ENCODE peak calls at places on chromosomes 12 and 14, in nine cellular contexts. C, P, A, Z, Y, S, B, O and R are unnamed samples.

GRCh38 chr12:75985566-75985965 is 46.0 kb downstream of the PHLDA1 start:
- DNase-seq in C (no peak), P (no peak), A (no peak), Z (no peak), Y (no peak), S (no peak), B (no peak), O (no peak), R (no peak)

GRCh38 chr14:61147369-61147897 is 133.7 kb downstream of the TMEM30B start:
- DNase-seq in C (no peak), P (no peak), A (no peak), Z (no peak), Y (no peak), S (no peak), B (no peak), O (no peak), R (peak)

GRCh38 chr12:69555461-69555860 is 29.8 kb upstream of the CCT2 start:
- DNase-seq in C (no peak), P (no peak), A (no peak), Z (no peak), Y (no peak), S (no peak), B (no peak), O (peak), R (peak)

GRCh38 chr12:21065845-21066244 is 65.1 kb upstream of the SLCO1B1 start:
- DNase-seq in C (no peak), P (no peak), A (no peak), Z (peak), Y (no peak), S (no peak), B (no peak), O (no peak), R (peak)

GRCh38 chr14:103066399-103066798 is 9.1 kb upstream of the CDC42BPB start:
- DNase-seq in C (peak), P (no peak), A (peak), Z (no peak), Y (no peak), S (peak), B (no peak), O (no peak), R (peak)

GRCh38 chr12:95633049-95633545 is 81.8 kb upstream of the USP44 start:
- DNase-seq in C (peak), P (peak), A (no peak), Z (peak), Y (peak), S (peak), B (no peak), O (peak), R (peak)

GRCh38 chr12:23484238-23484637 is 465.2 kb downstream of the SOX5 start:
- DNase-seq in C (no peak), P (no peak), A (no peak), Z (no peak), Y (no peak), S (no peak), B (no peak), O (no peak), R (no peak)

GRCh38 chr14:92513204-92513965 is at the start of gene RIN3:
- DNase-seq in C (peak), P (peak), A (peak), Z (no peak), Y (peak), S (peak), B (peak), O (peak), R (peak)

GRCh38 chr14:72892103-72892878 is 1.6 kb downstream of the DPF3 start:
- DNase-seq in C (no peak), P (no peak), A (no peak), Z (no peak), Y (no peak), S (no peak), B (peak), O (no peak), R (peak)

GRCh38 chr12:1373887-1374286 is 220.5 kb downstream of the FBXL14 start:
- DNase-seq in C (no peak), P (no peak), A (no peak), Z (no peak), Y (no peak), S (no peak), B (no peak), O (peak), R (peak)

GRCh38 chr12:1375323-1375722 is 219.1 kb downstream of the FBXL14 start:
- DNase-seq in C (no peak), P (no peak), A (no peak), Z (no peak), Y (no peak), S (no peak), B (no peak), O (no peak), R (no peak)

GRCh38 chr12:1377117-1377516 is 217.3 kb downstream of the FBXL14 start:
- DNase-seq in C (no peak), P (no peak), A (no peak), Z (no peak), Y (no peak), S (no peak), B (no peak), O (no peak), R (no peak)

GRCh38 chr12:1377681-1378080 is 216.7 kb downstream of the FBXL14 start:
- DNase-seq in C (no peak), P (no peak), A (no peak), Z (no peak), Y (no peak), S (no peak), B (no peak), O (no peak), R (no peak)

DNA sequence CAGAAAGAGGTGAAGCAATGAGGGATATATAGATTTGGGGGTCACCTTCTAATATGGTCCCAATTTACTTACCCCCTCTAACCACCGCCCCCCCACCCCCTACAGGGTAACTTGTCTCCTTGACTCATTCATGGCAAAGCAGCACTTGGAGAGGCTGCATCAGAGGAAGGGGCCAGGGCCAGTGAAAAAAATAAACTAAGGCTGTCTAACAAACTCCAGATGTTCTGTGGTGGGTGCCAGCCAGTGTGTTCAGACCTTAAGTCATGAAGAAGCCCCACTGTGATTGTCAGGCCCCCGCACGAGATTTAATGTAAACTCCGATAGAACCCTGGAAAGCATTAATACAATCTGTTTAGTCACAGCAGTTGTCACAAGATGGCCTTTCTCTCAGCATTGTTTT is 220.1 kb downstream of the FBXL14 start:
- DNase-seq in C (no peak), P (no peak), A (no peak), Z (no peak), Y (no peak), S (no peak), B (no peak), O (no peak), R (no peak)
- H3K4me3 ChIP-seq in C (no peak), P (no peak), A (no peak), Z (no peak), Y (no peak), S (no peak), B (no peak), O (no peak), R (no peak)

GRCh38 chr12:3004655-3005565 is 45.7 kb downstream of the TEAD4 start:
- DNase-seq in C (no peak), P (no peak), A (no peak), Z (no peak), Y (no peak), S (no peak), B (no peak), O (peak), R (peak)
- TF ChIP-seq CTCF in C (peak), P (no peak), A (peak), Z (peak), Y (no peak), S (peak), B (no peak), O (peak), R (peak)

GRCh38 chr12:57766464-57767311 is at the start of gene CYP27B1:
- DNase-seq in C (no peak), P (no peak), A (no peak), Z (no peak), Y (peak), S (no peak), B (no peak), O (no peak), R (peak)

GRCh38 chr12:57765698-57766463 is 997 bp downstream of the CYP27B1 start:
- DNase-seq in C (no peak), P (no peak), A (no peak), Z (no peak), Y (no peak), S (no peak), B (no peak), O (no peak), R (no peak)

GRCh38 chr12:57765003-57765697 is 1.7 kb downstream of the CYP27B1 start:
- DNase-seq in C (peak), P (peak), A (no peak), Z (no peak), Y (peak), S (no peak), B (peak), O (no peak), R (peak)

GRCh38 chr12:57767876-57768275 is 998 bp upstream of the CYP27B1 start:
- DNase-seq in C (no peak), P (no peak), A (no peak), Z (no peak), Y (no peak), S (no peak), B (no peak), O (no peak), R (no peak)

DNA sequence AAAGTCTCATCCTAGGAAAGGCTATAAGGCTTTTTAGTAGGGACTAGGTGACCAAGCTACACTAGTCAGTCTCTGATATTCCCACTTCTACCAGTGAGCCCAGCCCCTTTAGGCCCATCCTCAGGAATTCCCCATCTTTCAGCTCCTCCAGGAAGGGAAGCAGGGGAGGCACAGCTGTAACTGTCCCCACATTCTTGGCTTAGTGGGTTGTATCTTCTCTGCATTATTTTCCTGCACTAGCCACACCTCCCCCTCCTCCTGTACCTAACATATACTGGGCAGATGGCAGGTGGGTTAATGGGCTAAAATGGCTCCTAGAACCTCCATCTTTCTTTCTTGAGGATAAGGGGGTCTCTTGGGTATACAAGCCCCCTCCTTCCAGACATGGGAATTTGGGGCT is 439 bp upstream of the CYP27B1 start:
- DNase-seq in C (no peak), P (no peak), A (no peak), Z (no peak), Y (no peak), S (no peak), B (no peak), O (no peak), R (no peak)
- H3K4me3 ChIP-seq in C (no peak), P (no peak), A (no peak), Z (peak), Y (no peak), S (no peak), B (no peak), O (no peak), R (no peak)

DNA sequence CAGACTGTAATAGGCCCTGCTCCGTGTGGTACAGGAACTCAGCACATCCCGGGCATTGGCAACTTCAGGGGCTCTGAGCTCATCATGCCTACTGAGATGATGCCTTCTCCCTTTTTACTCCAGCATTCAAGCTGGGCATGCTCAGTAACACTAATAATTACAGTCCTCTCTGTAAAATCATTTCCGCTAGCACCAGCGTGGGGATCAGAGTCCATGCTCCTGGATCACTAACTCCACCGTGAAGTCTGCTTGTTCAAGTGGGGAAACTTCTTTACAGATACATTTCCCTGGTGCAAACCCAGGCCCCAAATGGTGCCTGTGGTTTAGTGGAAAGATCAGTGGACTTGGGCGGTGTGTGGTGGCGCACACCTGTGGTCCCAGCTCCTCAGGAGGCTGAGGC is 16.7 kb downstream of the CLSTN3 start:
- DNase-seq in C (no peak), P (peak), A (peak), Z (no peak), Y (no peak), S (no peak), B (no peak), O (no peak), R (no peak)
- TF ChIP-seq CTCF in C (no peak), P (no peak), A (no peak), Z (no peak), Y (no peak), S (no peak), B (no peak), O (no peak), R (no peak)

DNA sequence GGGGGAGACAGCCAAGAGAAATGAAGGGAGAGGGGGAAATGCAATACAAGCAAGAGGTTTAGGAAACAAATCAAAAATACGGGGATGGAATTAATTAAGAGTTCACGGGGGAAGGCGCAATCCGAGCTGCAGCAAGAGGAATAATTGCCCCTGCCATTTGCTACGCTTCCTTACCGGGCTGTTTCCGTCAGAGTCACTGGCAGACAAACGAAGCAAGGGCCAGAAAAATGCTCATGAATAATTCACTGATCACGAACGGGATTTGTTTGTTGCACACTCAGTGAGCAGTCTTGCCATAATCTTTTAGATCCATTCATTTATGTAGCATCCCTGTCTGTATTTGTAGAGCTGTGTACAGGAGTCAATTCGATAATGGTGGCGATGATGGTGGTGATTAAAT is 39.0 kb downstream of the PLXNC1 start:
- DNase-seq in C (no peak), P (no peak), A (no peak), Z (no peak), Y (no peak), S (no peak), B (no peak), O (peak), R (no peak)
- H3K4me3 ChIP-seq in C (no peak), P (no peak), A (no peak), Z (no peak), Y (no peak), S (no peak), B (no peak), O (peak), R (no peak)

GRCh38 chr14:77653473-77653872 is 37.0 kb upstream of the SPTLC2 start:
- DNase-seq in C (no peak), P (peak), A (no peak), Z (no peak), Y (no peak), S (no peak), B (no peak), O (no peak), R (no peak)
- TF ChIP-seq CTCF in C (no peak), P (no peak), A (no peak), Z (peak), Y (no peak), S (no peak), B (no peak), O (peak), R (peak)

GRCh38 chr14:60094306-60094897 is 2.7 kb downstream of the PCNX4 start:
- DNase-seq in C (no peak), P (no peak), A (no peak), Z (no peak), Y (no peak), S (no peak), B (no peak), O (peak), R (peak)
- H3K4me3 ChIP-seq in C (peak), P (no peak), A (no peak), Z (peak), Y (no peak), S (peak), B (no peak), O (peak), R (peak)

GRCh38 chr14:30445852-30446251 is 113.1 kb upstream of the G2E3 start:
- DNase-seq in C (no peak), P (no peak), A (no peak), Z (no peak), Y (no peak), S (no peak), B (no peak), O (no peak), R (no peak)

GRCh38 chr14:30440986-30441385 is 118.0 kb upstream of the G2E3 start:
- DNase-seq in C (no peak), P (no peak), A (no peak), Z (no peak), Y (no peak), S (no peak), B (no peak), O (peak), R (no peak)

GRCh38 chr14:30445394-30445793 is 113.6 kb upstream of the G2E3 start:
- DNase-seq in C (no peak), P (no peak), A (no peak), Z (no peak), Y (no peak), S (no peak), B (no peak), O (no peak), R (no peak)

GRCh38 chr14:30444451-30444850 is 114.5 kb upstream of the G2E3 start:
- DNase-seq in C (no peak), P (no peak), A (no peak), Z (no peak), Y (no peak), S (no peak), B (no peak), O (no peak), R (no peak)

GRCh38 chr14:30443368-30444007 is 115.5 kb upstream of the G2E3 start:
- DNase-seq in C (no peak), P (no peak), A (no peak), Z (peak), Y (no peak), S (no peak), B (no peak), O (peak), R (peak)
- TF ChIP-seq CTCF in C (peak), P (no peak), A (peak), Z (peak), Y (no peak), S (peak), B (no peak), O (peak), R (peak)

DNA sequence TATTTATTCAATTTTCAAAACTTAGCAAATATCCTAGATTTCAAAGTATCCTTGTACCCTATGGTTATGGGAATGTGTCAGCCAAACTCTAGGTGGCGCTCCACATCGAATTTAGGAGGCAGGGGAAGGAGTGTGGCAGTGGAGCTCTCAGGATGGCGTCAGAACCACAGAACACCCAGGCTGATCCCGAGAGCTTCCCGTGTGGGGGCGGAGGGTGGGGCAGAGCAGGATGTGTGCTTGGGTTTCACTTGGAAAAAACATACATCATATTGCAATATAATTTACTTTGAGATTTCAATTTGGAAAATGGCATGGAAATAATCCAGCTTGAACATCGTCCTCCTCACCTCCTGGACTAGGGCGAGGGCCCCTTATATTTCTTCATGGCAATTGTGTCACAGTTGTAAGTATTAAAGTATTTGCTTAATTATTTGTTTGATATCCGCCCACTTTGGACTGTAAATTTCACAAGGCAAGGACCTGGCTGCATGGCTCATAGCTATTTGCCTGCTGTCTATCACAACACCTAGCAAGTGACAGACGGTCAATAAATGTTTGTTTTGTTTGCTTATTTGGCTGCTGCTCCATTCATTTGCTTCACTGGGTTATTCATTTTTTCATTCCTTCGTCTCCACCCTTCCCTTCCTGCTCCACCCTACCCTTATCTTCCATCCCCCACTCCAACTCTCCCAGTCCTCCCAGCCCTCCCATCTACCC is 221.5 kb upstream of the HMGA2 start:
- DNase-seq in C (peak), P (peak), A (peak), Z (peak), Y (peak), S (peak), B (no peak), O (peak), R (peak)
- H3K4me3 ChIP-seq in C (peak), P (no peak), A (peak), Z (peak), Y (peak), S (peak), B (no peak), O (peak), R (peak)

GRCh38 chr12:46168426-46168825 is 100.4 kb downstream of the SLC38A1 start:
- DNase-seq in C (no peak), P (no peak), A (no peak), Z (no peak), Y (no peak), S (no peak), B (no peak), O (no peak), R (no peak)

GRCh38 chr12:46160981-46161690 is 107.7 kb downstream of the SLC38A1 start:
- DNase-seq in C (no peak), P (no peak), A (no peak), Z (no peak), Y (no peak), S (no peak), B (no peak), O (no peak), R (no peak)

GRCh38 chr12:46164186-46164585 is 104.7 kb downstream of the SLC38A1 start:
- DNase-seq in C (no peak), P (no peak), A (no peak), Z (no peak), Y (no peak), S (no peak), B (no peak), O (no peak), R (no peak)

GRCh38 chr12:46167412-46167811 is 101.4 kb downstream of the SLC38A1 start:
- DNase-seq in C (no peak), P (no peak), A (no peak), Z (no peak), Y (no peak), S (no peak), B (no peak), O (no peak), R (no peak)

DNA sequence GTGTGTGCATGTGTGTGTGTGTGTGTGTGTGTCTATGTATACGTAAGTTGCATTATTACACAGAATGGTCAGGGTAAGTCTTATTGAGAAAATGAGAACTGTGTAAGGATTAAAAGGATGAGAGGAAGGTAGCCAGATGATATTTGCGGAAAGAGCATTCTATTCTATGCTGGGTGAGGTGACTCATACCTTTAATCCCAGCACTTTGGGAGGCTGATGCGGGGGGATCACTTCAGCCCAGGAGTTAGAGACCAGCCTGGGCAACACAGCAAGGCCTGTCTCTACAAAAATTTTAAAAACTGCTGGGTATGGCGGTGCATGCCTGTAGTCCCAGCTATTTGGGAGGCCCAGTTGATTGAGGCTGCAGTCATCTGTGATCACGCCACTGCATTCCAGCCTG is 103.7 kb downstream of the SLC38A1 start:
- DNase-seq in C (no peak), P (no peak), A (no peak), Z (no peak), Y (no peak), S (no peak), B (no peak), O (no peak), R (no peak)
- TF ChIP-seq CTCF in C (no peak), P (no peak), A (no peak), Z (no peak), Y (no peak), S (no peak), B (no peak), O (no peak), R (no peak)